ENCODE peak calls at places on chromosomes 11 and 22, in five cellular contexts. B is CD8-positive, alpha-beta memory T cell; I is substantia nigra; O is mammary epithelial cell; U is gastrocnemius medialis. V is an unnamed sample.
A peak's percentile ranks its signal among the peaks of the same experiment; 100 is the strongest.

GRCh38 chr11:69876013-69876412 is 56.8 kb upstream of the FGF3 start:
- DNase-seq in B (no peak), I (no peak), O (no peak), U (no peak), V (no peak)

GRCh38 chr11:13776134-13776815 is 107.8 kb downstream of the FAR1 start:
- DNase-seq in B (no peak), I (no peak), O (peak; percentile 11), U (no peak), V (no peak)

GRCh38 chr22:30433773-30434172 is 8.2 kb downstream of the MTFP1 start:
- DNase-seq in B (no peak), I (no peak), O (peak; percentile 40), U (no peak), V (no peak)

GRCh38 chr11:18527512-18527911 is 770 bp upstream of the TSG101 start:
- DNase-seq in B (no peak), I (no peak), O (peak; percentile 60), U (no peak), V (peak; percentile 29)

GRCh38 chr22:37094239-37094638 is 15.3 kb downstream of the TMPRSS6 start:
- DNase-seq in B (no peak), I (no peak), O (no peak), U (no peak), V (no peak)

GRCh38 chr11:13242564-13242963 is 35.0 kb upstream of the BMAL1 start:
- DNase-seq in B (no peak), I (no peak), O (no peak), U (no peak), V (no peak)

GRCh38 chr11:34600339-34601084 is 20.4 kb upstream of the EHF start:
- DNase-seq in B (no peak), I (no peak), O (peak; percentile 33), U (no peak), V (peak; percentile 41)

GRCh38 chr11:8332196-8332595 is 68.5 kb upstream of the LMO1 start:
- DNase-seq in B (no peak), I (peak; percentile 14), O (no peak), U (no peak), V (no peak)

GRCh38 chr11:34941688-34942087 is 25.3 kb downstream of the PDHX start:
- DNase-seq in B (no peak), I (no peak), O (no peak), U (no peak), V (no peak)

DNA sequence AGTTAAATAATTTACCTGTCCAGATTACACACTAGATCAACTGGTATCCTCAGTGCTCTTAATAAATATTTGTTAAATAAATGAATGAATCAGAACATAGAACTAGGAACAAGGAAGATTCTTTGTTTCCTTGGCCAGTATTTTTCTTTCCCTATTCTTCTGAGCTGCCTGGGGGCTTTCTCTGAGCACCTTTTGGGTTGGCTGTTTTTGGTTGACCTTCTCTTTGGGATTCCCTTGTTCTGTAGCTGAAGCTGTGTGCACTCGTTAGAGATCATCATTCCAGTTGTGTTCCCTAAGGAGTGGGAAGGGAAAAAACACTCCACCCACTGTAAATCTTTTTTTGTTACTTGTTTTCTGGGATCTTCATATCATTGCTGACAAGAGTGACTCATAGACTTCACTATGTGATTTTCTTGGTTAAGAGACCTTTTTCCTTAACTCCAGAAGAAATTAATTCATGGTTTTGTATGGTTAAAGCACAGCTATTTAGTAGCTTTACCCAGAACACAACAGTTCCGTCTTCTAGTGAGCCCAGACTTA is 84.3 kb downstream of the STIM1 start:
- DNase-seq in B (no peak), I (no peak), O (peak; percentile 12), U (no peak), V (no peak)
- H3K27ac ChIP-seq in B (no peak overlapping the region), I (no peak overlapping the region), O (no peak overlapping the region), U (peak overlapping the region; percentile 35), V (peak overlapping the region; percentile 8)

GRCh38 chr22:17942721-17943120 is 81.6 kb downstream of the MICAL3 start:
- DNase-seq in B (no peak), I (no peak), O (no peak), U (no peak), V (no peak)
- H3K27ac ChIP-seq in B (no peak overlapping the region), I (peak overlapping the region; percentile 36), O (no peak overlapping the region), U (peak overlapping the region; percentile 85), V (no peak overlapping the region)

GRCh38 chr11:490186-490929 is 16.7 kb downstream of the RNH1 start:
- DNase-seq in B (no peak), I (no peak), O (no peak), U (no peak), V (no peak)
- H3K27ac ChIP-seq in B (no peak overlapping the region), I (no peak overlapping the region), O (no peak overlapping the region), U (no peak overlapping the region), V (no peak overlapping the region)

GRCh38 chr11:63534895-63535461 is 1.6 kb upstream of the PLAAT4 start:
- DNase-seq in B (no peak), I (no peak), O (no peak), U (no peak), V (no peak)
- H3K27ac ChIP-seq in B (peak overlapping the region; percentile 69), I (no peak overlapping the region), O (no peak overlapping the region), U (no peak overlapping the region), V (no peak overlapping the region)

GRCh38 chr11:119298726-119299125 is 18.2 kb downstream of the MCAM start:
- DNase-seq in B (no peak), I (no peak), O (no peak), U (peak; percentile 94), V (no peak)
- H3K27ac ChIP-seq in B (no peak overlapping the region), I (no peak overlapping the region), O (no peak overlapping the region), U (peak overlapping the region; percentile 85), V (no peak overlapping the region)

GRCh38 chr11:126328938-126329643 is 25.2 kb downstream of the DCPS start:
- DNase-seq in B (no peak), I (no peak), O (no peak), U (no peak), V (no peak)
- H3K27ac ChIP-seq in B (no peak overlapping the region), I (no peak overlapping the region), O (no peak overlapping the region), U (no peak overlapping the region), V (no peak overlapping the region)

GRCh38 chr11:67058506-67058905 is 1.9 kb downstream of the RHOD start:
- DNase-seq in B (no peak), I (no peak), O (no peak), U (no peak), V (no peak)
- H3K27ac ChIP-seq in B (no peak overlapping the region), I (no peak overlapping the region), O (no peak overlapping the region), U (no peak overlapping the region), V (peak overlapping the region; percentile 98)

DNA sequence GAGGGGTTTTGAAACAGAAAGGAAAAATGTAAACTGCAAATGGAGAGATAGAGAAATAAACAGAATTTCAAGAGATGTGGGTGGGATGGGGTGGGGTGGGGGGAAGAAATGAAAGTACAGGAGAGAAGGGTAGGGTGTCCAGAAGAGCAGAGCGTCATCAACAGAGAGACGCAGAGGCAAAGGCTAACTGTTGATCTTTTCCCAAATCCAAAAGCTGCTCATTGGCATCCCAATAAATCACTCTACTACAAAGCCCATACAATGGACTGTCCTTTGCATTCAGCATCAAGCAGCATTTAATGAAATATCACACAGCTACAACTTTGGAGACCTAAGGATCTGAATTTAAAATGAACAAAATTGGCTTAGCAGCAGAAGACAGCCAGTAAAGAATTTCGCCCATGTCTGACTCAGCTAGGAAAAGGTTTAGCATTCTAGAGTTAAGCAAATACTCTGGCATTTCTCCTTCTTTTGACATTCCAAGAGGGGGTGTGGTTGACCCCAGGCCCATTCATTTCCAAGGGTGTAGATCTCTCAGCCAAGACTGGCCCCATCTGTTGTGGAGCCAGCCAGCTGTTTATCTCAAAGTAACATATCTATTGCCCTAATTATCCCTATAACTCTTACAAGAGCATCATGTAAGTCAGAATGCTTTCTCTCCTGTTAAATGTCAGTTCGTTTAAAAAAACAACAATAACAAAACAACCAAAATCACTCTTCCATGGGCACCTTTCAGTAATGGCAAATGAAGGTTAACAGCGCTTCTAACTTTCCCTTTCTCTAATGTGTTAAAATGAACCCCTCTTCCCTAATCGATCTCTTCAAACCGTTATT is 1.4 kb downstream of the RAB30 start:
- DNase-seq in B (no peak), I (no peak), O (peak; percentile 15), U (no peak), V (no peak)
- H3K27ac ChIP-seq in B (peak overlapping the region; percentile 91), I (peak overlapping the region; percentile 76), O (peak overlapping the region; percentile 67), U (peak overlapping the region; percentile 87), V (peak overlapping the region; percentile 81)

GRCh38 chr11:121563900-121564822 is 111.4 kb upstream of the SORL1-AS1 start:
- DNase-seq in B (no peak), I (no peak), O (no peak), U (no peak), V (no peak)
- H3K27ac ChIP-seq in B (no peak overlapping the region), I (no peak overlapping the region), O (no peak overlapping the region), U (no peak overlapping the region), V (no peak overlapping the region)

DNA sequence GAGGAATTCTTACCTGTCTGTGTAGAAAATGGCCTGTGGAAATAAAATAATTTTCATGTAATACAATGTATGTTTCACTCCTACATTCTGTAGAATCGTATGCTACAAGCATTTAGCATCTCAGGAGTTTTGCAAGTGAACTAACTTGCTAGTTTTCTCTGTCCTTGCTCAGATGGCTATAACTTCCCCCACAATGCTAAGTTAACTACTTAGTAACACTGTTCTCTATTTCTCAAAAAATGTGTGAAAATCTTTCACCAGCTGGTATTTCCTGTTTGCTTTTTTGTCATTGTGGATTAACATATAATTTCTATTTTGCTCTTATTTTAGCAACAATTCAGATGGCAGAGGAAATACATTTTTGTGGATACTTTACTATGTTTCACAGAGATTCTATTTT is 4.4 kb downstream of the OR4S2 start:
- DNase-seq in B (no peak), I (no peak), O (no peak), U (no peak), V (no peak)
- H3K27ac ChIP-seq in B (no peak overlapping the region), I (no peak overlapping the region), O (no peak overlapping the region), U (no peak overlapping the region), V (no peak overlapping the region)

V was measured in epithelial cell of prostate.